ENCODE peak calls at places on chromosomes 13 and 19, in nine cellular contexts. U is GM12878; B is midbrain; N is activated CD4-positive, alpha-beta T cell treated with anti-CD3 and anti-CD28 coated beads, Interleukin-2, amount 50 U/mL, for 24 hours; H is AG08396; P is fibroblast of the aortic adventitia; S is left cardiac atrium; G is NCI-H1930; A is left lung. V is an unnamed sample.

GRCh38 chr19:18014197-18014596 is 6.2 kb downstream of the ARRDC2 start:
- DNase-seq in U (no peak), B (no peak), N (no peak), H (no peak), P (no peak), S (no peak), G (no peak), A (no peak), V (no peak)

GRCh38 chr19:4524808-4525562 is 6.7 kb upstream of the PLIN4 start:
- DNase-seq in U (no peak), B (no peak), N (peak), H (peak), P (peak), S (peak), G (no peak), A (no peak), V (peak)

GRCh38 chr13:40377783-40378182 is 288.7 kb downstream of the FOXO1 start:
- DNase-seq in U (no peak), B (no peak), N (no peak), H (peak), P (peak), S (no peak), G (no peak), A (no peak), V (no peak)

GRCh38 chr19:18086590-18087138 is at the start of gene IL12RB1:
- DNase-seq in U (peak), B (peak), N (no peak), H (peak), P (no peak), S (no peak), G (no peak), A (no peak), V (no peak)

GRCh38 chr13:113742000-113742441 is 17.0 kb upstream of the TMEM255B start:
- DNase-seq in U (no peak), B (no peak), N (no peak), H (peak), P (peak), S (peak), G (no peak), A (peak), V (no peak)

GRCh38 chr13:113489549-113490495 is 689 bp downstream of the DCUN1D2 start:
- DNase-seq in U (no peak), B (peak), N (peak), H (peak), P (peak), S (peak), G (no peak), A (peak), V (no peak)

GRCh38 chr13:80359459-80360297 is 18.8 kb upstream of the SPRY2 start:
- DNase-seq in U (no peak), B (no peak), N (no peak), H (no peak), P (peak), S (no peak), G (no peak), A (no peak), V (no peak)

GRCh38 chr13:60226507-60226906 is 62.8 kb upstream of the DIAPH3 start:
- DNase-seq in U (no peak), B (no peak), N (no peak), H (peak), P (peak), S (no peak), G (peak), A (no peak), V (no peak)

GRCh38 chr19:3459322-3459881 is 20.9 kb downstream of the SMIM24 start:
- DNase-seq in U (no peak), B (peak), N (no peak), H (peak), P (peak), S (peak), G (no peak), A (peak), V (no peak)

GRCh38 chr13:110023729-110024645 is 237.6 kb upstream of the IRS2 start:
- DNase-seq in U (no peak), B (peak), N (no peak), H (peak), P (peak), S (peak), G (no peak), A (no peak), V (no peak)

GRCh38 chr13:31090921-31091624 is 70.6 kb downstream of the HSPH1 start:
- DNase-seq in U (no peak), B (no peak), N (no peak), H (no peak), P (no peak), S (peak), G (no peak), A (no peak), V (no peak)

GRCh38 chr13:37868691-37869505 is 674 bp downstream of the TRPC4 start:
- DNase-seq in U (no peak), B (no peak), N (no peak), H (no peak), P (peak), S (no peak), G (no peak), A (no peak), V (no peak)

GRCh38 chr19:30390356-30390988 is 18.3 kb downstream of the ZNF536 start:
- DNase-seq in U (no peak), B (no peak), N (no peak), H (no peak), P (no peak), S (no peak), G (no peak), A (no peak), V (peak)

GRCh38 chr19:52099497-52100138 is 4.1 kb upstream of the ZNF841 start:
- DNase-seq in U (no peak), B (no peak), N (no peak), H (no peak), P (no peak), S (no peak), G (no peak), A (no peak), V (no peak)

GRCh38 chr19:16235811-16236710 is 38.4 kb downstream of the AP1M1 start:
- DNase-seq in U (no peak), B (no peak), N (no peak), H (no peak), P (no peak), S (no peak), G (no peak), A (peak), V (no peak)

GRCh38 chr19:47729799-47730520 is 15.4 kb upstream of the NOP53 start:
- DNase-seq in U (no peak), B (no peak), N (no peak), H (no peak), P (no peak), S (peak), G (peak), A (peak), V (no peak)

GRCh38 chr19:38028913-38029565 is 122.0 kb downstream of the SIPA1L3 start:
- DNase-seq in U (no peak), B (no peak), N (no peak), H (no peak), P (no peak), S (no peak), G (no peak), A (no peak), V (no peak)

GRCh38 chr19:3982701-3983541 is 2.3 kb downstream of the EEF2 start:
- DNase-seq in U (no peak), B (no peak), N (no peak), H (peak), P (peak), S (no peak), G (no peak), A (no peak), V (no peak)

GRCh38 chr13:59641758-59642157 is 522.0 kb downstream of the DIAPH3 start:
- DNase-seq in U (no peak), B (no peak), N (no peak), H (no peak), P (peak), S (no peak), G (no peak), A (no peak), V (no peak)

GRCh38 chr13:40666905-40667621 is 622 bp upstream of the FOXO1 start:
- DNase-seq in U (no peak), B (peak), N (no peak), H (no peak), P (no peak), S (peak), G (peak), A (peak), V (no peak)

GRCh38 chr13:33441015-33441414 is 155.5 kb upstream of the STARD13 start:
- DNase-seq in U (no peak), B (no peak), N (no peak), H (no peak), P (peak), S (no peak), G (no peak), A (no peak), V (no peak)